ENCODE peak calls at places on chromosomes 6 and 20, in ten cellular contexts. X, I, C, R, U, P, V, L, O and N are unnamed samples.

GRCh38 chr6:122715725-122716124 is 63.8 kb upstream of the FABP7 start:
- DNase-seq in O (no peak), P (no peak), V (no peak), R (no peak), X (no peak), L (no peak), U (no peak), C (no peak), I (no peak), N (no peak)

GRCh38 chr20:2006452-2007381 is 12.9 kb upstream of the PDYN start:
- DNase-seq in P (no peak), U (no peak), L (no peak), O (peak), X (no peak), R (peak), I (no peak), C (no peak), V (no peak), N (peak)

GRCh38 chr20:62914970-62915457 is 11.3 kb downstream of the DIDO1 start:
- DNase-seq in O (peak), U (no peak), X (no peak), R (no peak), C (no peak), L (no peak), I (no peak), V (peak), P (no peak), N (peak)

GRCh38 chr6:5984150-5985089 is 22.3 kb downstream of the NRN1 start:
- DNase-seq in L (no peak), C (no peak), V (no peak), O (no peak), R (no peak), I (no peak), U (no peak), P (no peak), X (no peak), N (no peak)

GRCh38 chr6:147203311-147204059 is 732 bp upstream of the STXBP5 start:
- DNase-seq in L (no peak), V (peak), R (peak), O (peak), I (no peak), U (peak), X (peak), C (peak), P (peak), N (peak)

GRCh38 chr6:35343835-35344550 is 1.6 kb downstream of the PPARD start:
- DNase-seq in O (no peak), L (no peak), R (no peak), I (no peak), U (no peak), V (no peak), C (no peak), P (no peak), X (no peak), N (no peak)

GRCh38 chr20:10671850-10672578 is 1.8 kb downstream of the JAG1 start:
- DNase-seq in L (no peak), O (no peak), C (no peak), P (peak), R (peak), V (peak), I (no peak), X (no peak), U (no peak), N (peak)

GRCh38 chr6:105279463-105279862 is 99.6 kb upstream of the POPDC3 start:
- DNase-seq in O (no peak), R (no peak), C (no peak), I (no peak), U (no peak), P (no peak), L (no peak), X (no peak), V (no peak), N (no peak)